ENCODE peak calls at places on chromosomes 4 and X, in eight cellular contexts. P, W, F, C, E, O, Y and U are unnamed samples.

GRCh38 chr4:148239406-148239805 is 202.8 kb downstream of the NR3C2 start:
- DNase-seq in P (no peak), W (no peak), F (no peak), C (no peak), E (no peak), O (no peak), Y (no peak), U (no peak)

GRCh38 chrX:119155416-119156035 is 27.9 kb upstream of the KIAA1210 start:
- DNase-seq in P (peak), W (peak), F (no peak), C (no peak), E (no peak), O (no peak), Y (no peak), U (peak)

GRCh38 chr4:52550186-52550585 is 108.9 kb downstream of the USP46 start:
- DNase-seq in P (no peak), W (no peak), F (no peak), C (no peak), E (no peak), O (no peak), Y (no peak), U (no peak)

GRCh38 chr4:56803473-56803872 is 18.0 kb downstream of the SPINK2 start:
- DNase-seq in P (no peak), W (peak), F (peak), C (no peak), E (no peak), O (no peak), Y (no peak), U (no peak)

GRCh38 chr4:48379587-48380140 is 38.3 kb downstream of the SLAIN2 start:
- DNase-seq in P (no peak), W (no peak), F (no peak), C (no peak), E (no peak), O (no peak), Y (no peak), U (no peak)

GRCh38 chr4:145406970-145407369 is 74.7 kb upstream of the SMAD1 start:
- DNase-seq in P (no peak), W (no peak), F (no peak), C (no peak), E (no peak), O (no peak), Y (no peak), U (no peak)

GRCh38 chrX:106932960-106933537 is 12.8 kb downstream of the CLDN2 start:
- DNase-seq in P (no peak), W (peak), F (peak), C (no peak), E (no peak), O (no peak), Y (no peak), U (peak)

GRCh38 chr4:106095408-106095807 is 200.1 kb downstream of the NPNT start:
- DNase-seq in P (peak), W (no peak), F (no peak), C (no peak), E (no peak), O (no peak), Y (no peak), U (no peak)

GRCh38 chrX:71493111-71493613 is 39.7 kb upstream of the OGT start:
- DNase-seq in P (peak), W (peak), F (peak), C (no peak), E (peak), O (peak), Y (no peak), U (no peak)

GRCh38 chr4:125313497-125313896 is 1.3 kb upstream of the FAT4 start:
- DNase-seq in P (peak), W (peak), F (peak), C (peak), E (no peak), O (peak), Y (peak), U (peak)

GRCh38 chrX:52422884-52423283 is 54.1 kb downstream of the XAGE2 start:
- DNase-seq in P (peak), W (peak), F (no peak), C (no peak), E (no peak), O (no peak), Y (no peak), U (peak)

GRCh38 chr4:147418206-147418605 is 62.7 kb upstream of the EDNRA start:
- DNase-seq in P (no peak), W (no peak), F (no peak), C (no peak), E (no peak), O (no peak), Y (no peak), U (no peak)

GRCh38 chrX:74371399-74371798 is 49.9 kb upstream of the SLC16A2 start:
- DNase-seq in P (peak), W (no peak), F (no peak), C (no peak), E (no peak), O (no peak), Y (no peak), U (no peak)

GRCh38 chr4:152679414-152680281 is at the start of gene TMEM154:
- DNase-seq in P (peak), W (peak), F (peak), C (no peak), E (peak), O (peak), Y (peak), U (peak)

GRCh38 chr4:7838136-7838782 is 101.4 kb downstream of the AFAP1 start:
- DNase-seq in P (no peak), W (no peak), F (no peak), C (no peak), E (no peak), O (no peak), Y (no peak), U (no peak)

GRCh38 chrX:110600745-110601310 is 194.8 kb downstream of the CHRDL1 start:
- DNase-seq in P (no peak), W (peak), F (no peak), C (peak), E (no peak), O (no peak), Y (no peak), U (no peak)

GRCh38 chr4:124936427-124936826 is 223.9 kb upstream of the ANKRD50 start:
- DNase-seq in P (peak), W (peak), F (no peak), C (no peak), E (peak), O (peak), Y (no peak), U (no peak)

GRCh38 chr4:78645853-78646757 is 94.5 kb downstream of the ANXA3 start:
- DNase-seq in P (peak), W (peak), F (peak), C (no peak), E (peak), O (peak), Y (no peak), U (peak)

GRCh38 chr4:14110407-14110806 is 482.9 kb upstream of the BOD1L1 start:
- DNase-seq in P (peak), W (peak), F (no peak), C (no peak), E (no peak), O (no peak), Y (no peak), U (peak)

GRCh38 chrX:133783273-133783672 is 202.1 kb downstream of the GPC3 start:
- DNase-seq in P (no peak), W (no peak), F (no peak), C (no peak), E (no peak), O (no peak), Y (no peak), U (no peak)

GRCh38 chr4:183291070-183291469 is 29.0 kb downstream of the CLDN22 start:
- DNase-seq in P (no peak), W (no peak), F (no peak), C (no peak), E (no peak), O (no peak), Y (no peak), U (no peak)

GRCh38 chr4:152485726-152486276 is 50.1 kb downstream of the FBXW7 start:
- DNase-seq in P (peak), W (no peak), F (no peak), C (no peak), E (no peak), O (no peak), Y (no peak), U (peak)

GRCh38 chr4:84176061-84176460 is 323.0 kb downstream of the NKX6-1 start:
- DNase-seq in P (no peak), W (no peak), F (no peak), C (no peak), E (no peak), O (no peak), Y (no peak), U (no peak)

GRCh38 chr4:71026086-71026485 is 32.6 kb downstream of the DCK start:
- DNase-seq in P (peak), W (peak), F (no peak), C (no peak), E (no peak), O (no peak), Y (no peak), U (peak)

GRCh38 chr4:138301536-138301935 is 59.4 kb upstream of the SLC7A11 start:
- DNase-seq in P (no peak), W (no peak), F (no peak), C (peak), E (no peak), O (no peak), Y (no peak), U (no peak)

GRCh38 chr4:29711226-29711625 is 1008.9 kb upstream of the PCDH7 start:
- DNase-seq in P (no peak), W (no peak), F (no peak), C (no peak), E (no peak), O (no peak), Y (no peak), U (peak)

GRCh38 chrX:118550792-118551191 is 55.2 kb downstream of the DOCK11 start:
- DNase-seq in P (no peak), W (no peak), F (no peak), C (no peak), E (no peak), O (no peak), Y (no peak), U (peak)

GRCh38 chr4:56786955-56787354 is 34.5 kb downstream of the SPINK2 start:
- DNase-seq in P (peak), W (peak), F (no peak), C (peak), E (peak), O (no peak), Y (peak), U (peak)

GRCh38 chrX:55163171-55163570 is 57.0 kb upstream of the PAGE5 start:
- DNase-seq in P (no peak), W (no peak), F (no peak), C (no peak), E (no peak), O (no peak), Y (no peak), U (no peak)

GRCh38 chr4:135718019-135718418 is 1516.4 kb upstream of the PABPC4L start:
- DNase-seq in P (no peak), W (no peak), F (no peak), C (no peak), E (no peak), O (no peak), Y (no peak), U (peak)
- TF ChIP-seq CTCF in P (no peak), W (no peak), F (no peak), C (no peak), E (no peak), O (no peak), Y (no peak), U (peak)

GRCh38 chr4:76867880-76868655 is 29.9 kb downstream of the SOWAHB start:
- DNase-seq in P (no peak), W (no peak), F (no peak), C (peak), E (no peak), O (no peak), Y (no peak), U (no peak)
- TF ChIP-seq CTCF in P (no peak), W (no peak), F (no peak), C (no peak), E (no peak), O (no peak), Y (no peak), U (no peak)

DNA sequence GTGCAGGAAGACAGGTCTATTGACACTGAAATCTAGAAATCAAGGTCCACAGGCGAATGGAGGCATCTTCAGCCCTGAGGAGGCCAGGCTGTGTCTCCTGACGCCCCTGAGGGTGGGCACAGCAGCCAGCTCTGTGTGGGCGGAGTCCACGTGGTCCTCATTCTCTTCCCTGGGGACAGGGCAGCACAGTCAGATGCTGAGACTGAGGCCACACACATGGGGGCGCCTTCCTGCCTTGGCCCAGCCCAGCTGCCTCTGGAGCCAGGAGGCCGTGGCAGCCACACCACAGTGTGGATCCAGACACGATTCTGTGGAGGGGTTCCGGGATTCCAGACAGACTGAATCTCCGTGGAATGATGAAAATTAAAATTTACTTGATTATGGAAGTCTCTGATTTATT is 20.8 kb downstream of the FGFR3 start:
- DNase-seq in P (no peak), W (no peak), F (no peak), C (peak), E (no peak), O (no peak), Y (no peak), U (no peak)
- TF ChIP-seq CTCF in P (peak), W (no peak), F (no peak), C (peak), E (no peak), O (no peak), Y (no peak), U (no peak)

GRCh38 chr4:16196482-16197393 is 29.5 kb downstream of the TAPT1 start:
- DNase-seq in P (peak), W (peak), F (no peak), C (no peak), E (no peak), O (no peak), Y (no peak), U (peak)
- TF ChIP-seq CTCF in P (peak), W (peak), F (no peak), C (peak), E (peak), O (no peak), Y (no peak), U (peak)

DNA sequence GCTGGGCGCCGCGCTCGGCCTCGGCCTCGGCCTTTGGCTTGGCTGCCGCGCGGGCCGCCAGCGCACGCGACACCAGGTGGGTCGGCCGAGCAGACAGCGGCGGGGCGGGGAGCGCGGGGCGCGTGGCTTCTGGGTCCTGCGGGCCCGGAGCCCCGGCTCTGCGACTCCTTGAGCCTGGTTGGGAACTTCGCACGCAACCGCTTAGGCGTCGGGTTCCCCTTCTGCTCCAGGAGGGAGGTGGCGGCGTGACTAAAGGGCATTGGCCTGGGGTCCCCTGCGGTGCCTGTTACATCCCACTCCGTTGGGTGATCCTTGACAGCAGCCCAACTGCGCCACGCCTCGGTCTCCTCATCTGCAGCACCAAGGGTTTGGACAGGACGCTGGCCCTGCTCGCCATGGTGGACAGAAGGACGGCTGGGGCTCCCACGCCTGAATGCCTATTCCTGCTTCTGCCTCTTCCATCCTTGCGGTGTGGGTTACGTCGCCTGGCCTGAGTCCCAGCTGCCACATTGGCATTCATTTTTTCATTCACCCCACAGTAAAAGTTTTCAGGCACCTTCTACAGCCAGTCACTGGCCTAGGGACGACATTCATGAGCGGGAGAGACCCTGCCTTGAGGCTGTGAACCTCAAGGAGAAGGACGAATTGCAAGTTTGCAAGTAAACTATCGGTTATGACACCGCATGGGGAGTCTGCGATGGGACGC is 631 bp downstream of the EVC start:
- DNase-seq in P (peak), W (peak), F (no peak), C (peak), E (peak), O (no peak), Y (peak), U (peak)
- TF ChIP-seq CTCF in P (no peak), W (no peak), F (no peak), C (peak), E (no peak), O (no peak), Y (no peak), U (no peak)